ENCODE peak calls at places on chromosomes 16 and 17, in four cellular contexts. R, B, J and Q are unnamed samples.

GRCh38 chr17:10735821-10736220 is 6.0 kb upstream of the TMEM220 start:
- DNase-seq in R (no peak), B (no peak), J (no peak), Q (no peak)

GRCh38 chr16:54430491-54431030 is 144.0 kb upstream of the IRX3 start:
- DNase-seq in R (no peak), B (no peak), J (no peak), Q (no peak)

GRCh38 chr17:2724783-2725164 is 13.2 kb upstream of the CLUH start:
- DNase-seq in R (peak; percentile 77), B (peak; percentile 69), J (no peak), Q (no peak)

GRCh38 chr17:6671431-6671830 is 19.9 kb downstream of the C17orf100 start:
- DNase-seq in R (no peak), B (no peak), J (no peak), Q (no peak)

GRCh38 chr17:45127209-45127582 is 5.1 kb downstream of the PLCD3 start:
- DNase-seq in R (no peak), B (no peak), J (no peak), Q (no peak)

GRCh38 chr17:12953126-12953525 is 64.7 kb downstream of the ELAC2 start:
- DNase-seq in R (no peak), B (no peak), J (no peak), Q (no peak)

GRCh38 chr16:9225527-9226316 is 134.3 kb downstream of the HAPSTR1 start:
- DNase-seq in R (no peak), B (no peak), J (no peak), Q (no peak)

GRCh38 chr17:28575126-28575795 is 1.4 kb downstream of the ALDOC start:
- DNase-seq in R (no peak), B (no peak), J (no peak), Q (no peak)

GRCh38 chr17:1759529-1759928 is 2.3 kb upstream of the SERPINF1 start:
- DNase-seq in R (no peak), B (no peak), J (no peak), Q (no peak)

GRCh38 chr16:30570621-30571443 is 682 bp downstream of the ZNF688 start:
- DNase-seq in R (peak; percentile 69), B (no peak), J (no peak), Q (no peak)

GRCh38 chr17:66661411-66661843 is 173.5 kb upstream of the CACNG5 start:
- DNase-seq in R (no peak), B (no peak), J (no peak), Q (no peak)

GRCh38 chr16:48687421-48688038 is 77.5 kb upstream of the N4BP1 start:
- DNase-seq in R (peak; percentile 53), B (peak; percentile 41), J (peak; percentile 13), Q (peak; percentile 34)

GRCh38 chr17:50393700-50394099 is 3.6 kb downstream of the LRRC59 start:
- DNase-seq in R (no peak), B (no peak), J (no peak), Q (no peak)

GRCh38 chr16:64784635-64785034 is 337.2 kb downstream of the CDH11 start:
- DNase-seq in R (no peak), B (no peak), J (no peak), Q (no peak)

GRCh38 chr16:57528499-57529323 is 7.7 kb downstream of the CCDC102A start:
- DNase-seq in R (peak; percentile 94), B (no peak), J (no peak), Q (peak; percentile 9)

GRCh38 chr16:85306071-85306792 is 194.0 kb upstream of the CIBAR2 start:
- DNase-seq in R (no peak), B (peak; percentile 77), J (peak; percentile 30), Q (peak; percentile 64)

GRCh38 chr16:53780051-53780450 is 76.1 kb downstream of the FTO start:
- DNase-seq in R (no peak), B (no peak), J (no peak), Q (no peak)

GRCh38 chr16:25838724-25839186 is 147.0 kb downstream of the HS3ST4 start:
- DNase-seq in R (peak; percentile 55), B (peak; percentile 5), J (peak; percentile 11), Q (peak; percentile 2)

GRCh38 chr17:31175237-31175636 is 80.5 kb downstream of the NF1 start:
- DNase-seq in R (no peak), B (no peak), J (no peak), Q (no peak)

GRCh38 chr17:67156269-67157199 is 88.5 kb downstream of the HELZ start:
- DNase-seq in R (no peak), B (no peak), J (no peak), Q (no peak)

GRCh38 chr16:86424413-86424812 is 85.9 kb upstream of the FOXF1 start:
- DNase-seq in R (no peak), B (no peak), J (no peak), Q (no peak)

GRCh38 chr17:44219636-44220210 is at the start of gene UBTF:
- DNase-seq in R (peak; percentile 75), B (no peak), J (no peak), Q (no peak)

GRCh38 chr17:79065105-79065670 is 9.4 kb upstream of the ENGASE start:
- DNase-seq in R (peak; percentile 76), B (no peak), J (no peak), Q (no peak)

GRCh38 chr17:7651097-7651958 is 602 bp downstream of the ATP1B2 start:
- DNase-seq in R (peak; percentile 63), B (no peak), J (no peak), Q (no peak)

GRCh38 chr16:6317924-6318323 is 1014.7 kb upstream of the RBFOX1 start:
- DNase-seq in R (no peak), B (no peak), J (no peak), Q (no peak)

GRCh38 chr17:78476149-78476548 is 97.7 kb downstream of the PGS1 start:
- DNase-seq in R (no peak), B (no peak), J (no peak), Q (no peak)

GRCh38 chr17:8632087-8632486 is 1.6 kb upstream of the MYH10 start:
- DNase-seq in R (peak; percentile 56), B (no peak), J (no peak), Q (peak; percentile 11)

GRCh38 chr16:85583491-85584181 is 29.5 kb upstream of the GSE1 start:
- DNase-seq in R (no peak), B (no peak), J (no peak), Q (no peak)

GRCh38 chr17:29555840-29556239 is 11.0 kb downstream of the ABHD15 start:
- DNase-seq in R (peak; percentile 17), B (no peak), J (no peak), Q (no peak)

GRCh38 chr16:48252013-48252412 is 4.7 kb upstream of the ABCC11 start:
- DNase-seq in R (no peak), B (no peak), J (no peak), Q (no peak)

GRCh38 chr17:30426292-30426691 is 47.6 kb downstream of the CPD start:
- DNase-seq in R (no peak), B (no peak), J (no peak), Q (no peak)

GRCh38 chr16:2148714-2149629 is 547 bp downstream of the RAB26 start:
- DNase-seq in R (peak; percentile 70), B (no peak), J (no peak), Q (no peak)

GRCh38 chr16:2250652-2251280 is 621 bp downstream of the ECI1 start:
- DNase-seq in R (no peak), B (no peak), J (no peak), Q (no peak)

DNA sequence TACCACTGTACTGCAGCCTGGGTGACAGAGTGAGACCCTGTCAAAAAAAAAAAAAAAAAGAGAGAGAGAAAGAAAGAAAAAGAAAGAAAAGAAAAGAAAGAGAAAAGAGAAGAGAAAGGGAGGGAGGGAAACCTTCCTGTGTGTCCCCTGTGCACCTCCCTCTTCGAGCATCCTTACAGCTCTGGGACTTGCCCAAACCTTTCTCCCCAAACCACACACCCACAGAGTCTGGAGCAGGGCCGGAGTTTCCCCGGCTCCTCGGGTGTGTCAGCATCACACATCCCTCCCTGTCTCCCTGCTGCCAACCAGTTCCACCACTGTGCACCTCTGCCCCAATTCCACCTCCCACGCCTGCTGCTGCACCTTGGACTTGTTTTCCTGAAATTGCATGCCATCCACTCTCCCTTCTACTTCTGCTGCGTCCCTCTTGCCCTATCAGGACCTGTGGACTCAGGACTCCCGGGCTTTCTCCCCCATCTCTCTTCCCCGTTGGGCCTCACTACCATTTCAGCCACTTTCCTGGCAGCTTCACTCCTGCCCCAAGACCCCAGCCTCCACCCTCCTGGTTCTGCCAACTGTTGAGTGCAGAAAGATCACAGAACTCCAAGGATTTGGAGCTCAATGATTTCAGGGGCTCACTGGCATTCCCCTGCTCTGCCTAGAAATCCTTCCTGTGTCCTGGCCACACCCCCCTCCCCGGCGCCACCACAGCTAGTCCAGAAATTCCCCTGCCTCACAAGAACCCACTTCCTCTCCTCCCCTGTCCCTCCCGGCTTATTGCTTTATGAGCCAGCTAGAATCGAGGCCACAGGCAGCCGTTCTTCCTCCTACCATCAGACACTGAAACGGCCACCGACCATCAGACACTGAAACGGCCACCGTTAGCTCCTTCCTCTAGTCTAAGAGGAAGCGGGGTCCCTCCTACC is 3.7 kb upstream of the CDK3 start:
- DNase-seq in R (no peak), B (peak; percentile 46), J (peak; percentile 45), Q (no peak)
- TF ChIP-seq POLR2A in R (no peak), B (no peak), J (no peak), Q (peak; percentile 58)

GRCh38 chr17:18015603-18016002 is 23.4 kb downstream of the ATPAF2 start:
- DNase-seq in R (no peak), B (no peak), J (no peak), Q (no peak)
- TF ChIP-seq TAF1 in R (no peak), B (no peak), J (no peak), Q (no peak)

GRCh38 chr17:43020789-43021738 is 1.1 kb downstream of the VAT1 start:
- DNase-seq in R (peak; percentile 66), B (no peak), J (no peak), Q (peak; percentile 37)
- TF ChIP-seq POLR2A in R (peak; percentile 73), B (no peak), J (no peak), Q (no peak)

GRCh38 chr17:55215711-55216110 is 49.0 kb upstream of the HLF start:
- DNase-seq in R (no peak), B (no peak), J (no peak), Q (no peak)
- TF ChIP-seq TAF1 in R (no peak), B (no peak), J (no peak), Q (no peak)

GRCh38 chr17:35244345-35245195 is 1.7 kb downstream of the SLFN5 start:
- DNase-seq in R (peak; percentile 47), B (peak; percentile 29), J (no peak), Q (peak; percentile 33)
- TF ChIP-seq POLR2A in R (no peak), B (peak; percentile 63), J (no peak), Q (peak; percentile 33)

DNA sequence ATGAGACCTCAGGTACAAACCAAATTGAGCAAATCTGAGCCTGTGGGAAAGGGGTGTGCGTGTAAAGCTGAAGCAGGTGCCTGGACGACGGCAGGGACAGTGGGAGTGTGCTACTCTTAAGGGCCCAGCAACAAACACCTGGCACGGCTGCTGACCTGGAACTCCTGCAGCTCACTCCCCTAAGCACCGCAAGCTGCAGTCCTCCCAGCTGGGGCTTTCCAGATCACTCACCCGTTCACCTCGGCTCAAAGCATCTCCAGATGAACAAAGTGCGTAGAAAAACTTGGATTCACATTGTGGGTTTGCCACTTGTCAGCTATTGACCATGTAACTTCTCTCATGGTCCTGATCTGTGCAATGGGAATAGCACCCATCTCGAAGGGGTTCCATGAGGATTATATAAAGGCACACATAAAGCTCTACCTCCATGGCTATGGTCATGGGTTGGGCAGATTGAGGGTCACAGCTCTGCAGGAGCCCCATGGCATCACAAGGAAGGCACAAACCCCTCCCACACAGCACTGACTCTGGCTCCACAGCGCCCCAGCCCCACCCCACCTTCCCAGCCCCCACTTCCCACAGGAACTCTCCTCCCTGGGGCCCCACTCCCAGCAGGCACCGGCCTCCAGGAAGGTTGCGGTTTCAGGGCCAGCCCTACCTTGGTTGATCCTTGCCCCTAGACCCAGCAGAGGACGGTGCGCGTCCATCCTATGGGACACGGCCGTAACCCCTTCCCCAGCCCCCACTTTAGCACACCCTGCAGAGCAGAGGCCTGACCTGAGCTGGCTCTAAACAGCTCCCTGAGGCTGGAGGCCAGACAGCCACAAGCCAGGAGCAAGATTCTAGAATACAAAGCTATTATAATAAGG is 21.9 kb downstream of the ST3GAL2 start:
- DNase-seq in R (no peak), B (no peak), J (no peak), Q (peak; percentile 72)
- TF ChIP-seq TAF1 in R (no peak), B (no peak), J (no peak), Q (no peak)